ENCODE peak calls at places on chromosomes 2 and 18, in six cellular contexts. One of them, this sample, is unnamed. For H3K36me3, the result is how much of the 10 kb centered on the place peaks cover.

GRCh38 chr18:26746284-26747130 is 119.0 kb downstream of the AQP4 start:
- DNase-seq in testis: no peak
- DNase-seq in Peyer's patch: no peak
- DNase-seq in PC-9: no peak
- DNase-seq in CD4-positive, CD25-positive, alpha-beta regulatory T cell: no peak
- DNase-seq in heart left ventricle: no peak
- DNase-seq in this sample: no peak

GRCh38 chr2:175884673-175885393 is 117.2 kb downstream of the LNPK start:
- DNase-seq in CD4-positive, CD25-positive, alpha-beta regulatory T cell: no peak
- DNase-seq in Peyer's patch: no peak
- DNase-seq in testis: no peak
- DNase-seq in heart left ventricle: no peak
- DNase-seq in PC-9: no peak
- DNase-seq in this sample: no peak

GRCh38 chr2:70935468-70936164 is at the start of gene ATP6V1B1:
- DNase-seq in heart left ventricle: no peak
- DNase-seq in Peyer's patch: peak
- DNase-seq in PC-9: peak
- DNase-seq in CD4-positive, CD25-positive, alpha-beta regulatory T cell: no peak
- DNase-seq in testis: no peak
- DNase-seq in this sample: no peak

GRCh38 chr2:237629739-237630138 is 2.4 kb downstream of the LRRFIP1 start:
- DNase-seq in PC-9: no peak
- DNase-seq in heart left ventricle: no peak
- DNase-seq in CD4-positive, CD25-positive, alpha-beta regulatory T cell: no peak
- DNase-seq in testis: no peak
- DNase-seq in Peyer's patch: no peak
- DNase-seq in this sample: no peak

GRCh38 chr2:55672630-55673029 is 21.0 kb downstream of the PNPT1 start:
- DNase-seq in testis: no peak
- DNase-seq in heart left ventricle: no peak
- DNase-seq in CD4-positive, CD25-positive, alpha-beta regulatory T cell: no peak
- DNase-seq in Peyer's patch: no peak
- DNase-seq in PC-9: no peak
- DNase-seq in this sample: no peak

GRCh38 chr18:13541621-13542519 is 184.5 kb downstream of the FAM210A start:
- DNase-seq in PC-9: no peak
- DNase-seq in testis: no peak
- DNase-seq in CD4-positive, CD25-positive, alpha-beta regulatory T cell: no peak
- DNase-seq in heart left ventricle: no peak
- DNase-seq in Peyer's patch: no peak
- DNase-seq in this sample: no peak

GRCh38 chr18:46133534-46133933 is 29.3 kb downstream of the HAUS1 start:
- DNase-seq in testis: no peak
- DNase-seq in CD4-positive, CD25-positive, alpha-beta regulatory T cell: no peak
- DNase-seq in heart left ventricle: no peak
- DNase-seq in PC-9: no peak
- DNase-seq in Peyer's patch: no peak
- DNase-seq in this sample: no peak

GRCh38 chr2:119292226-119292625 is 68.6 kb downstream of the STEAP3 start:
- DNase-seq in Peyer's patch: no peak
- DNase-seq in testis: peak
- DNase-seq in CD4-positive, CD25-positive, alpha-beta regulatory T cell: no peak
- DNase-seq in heart left ventricle: no peak
- DNase-seq in PC-9: no peak
- DNase-seq in this sample: peak

GRCh38 chr18:10410472-10411300 is 43.7 kb upstream of the APCDD1 start:
- DNase-seq in Peyer's patch: no peak
- DNase-seq in CD4-positive, CD25-positive, alpha-beta regulatory T cell: no peak
- DNase-seq in heart left ventricle: no peak
- DNase-seq in testis: no peak
- DNase-seq in PC-9: no peak
- DNase-seq in this sample: no peak

GRCh38 chr2:67755511-67755910 is 307.3 kb downstream of the C1D start:
- DNase-seq in testis: no peak
- DNase-seq in Peyer's patch: no peak
- DNase-seq in PC-9: no peak
- DNase-seq in heart left ventricle: no peak
- DNase-seq in CD4-positive, CD25-positive, alpha-beta regulatory T cell: no peak
- DNase-seq in this sample: no peak

GRCh38 chr2:12173271-12173942 is 427.0 kb downstream of the LPIN1 start:
- DNase-seq in PC-9: no peak
- DNase-seq in CD4-positive, CD25-positive, alpha-beta regulatory T cell: no peak
- DNase-seq in heart left ventricle: no peak
- DNase-seq in Peyer's patch: no peak
- DNase-seq in testis: no peak
- DNase-seq in this sample: no peak

GRCh38 chr18:11859282-11859797 is 8.1 kb downstream of the CHMP1B start:
- DNase-seq in heart left ventricle: no peak
- DNase-seq in testis: no peak
- DNase-seq in PC-9: peak
- DNase-seq in Peyer's patch: no peak
- DNase-seq in CD4-positive, CD25-positive, alpha-beta regulatory T cell: no peak
- DNase-seq in this sample: no peak

GRCh38 chr2:65411056-65411795 is 21.2 kb downstream of the SPRED2 start:
- DNase-seq in Peyer's patch: no peak
- DNase-seq in CD4-positive, CD25-positive, alpha-beta regulatory T cell: no peak
- DNase-seq in heart left ventricle: no peak
- DNase-seq in testis: no peak
- DNase-seq in PC-9: peak
- DNase-seq in this sample: no peak

GRCh38 chr2:238722181-238722580 is 125.7 kb upstream of the TWIST2 start:
- DNase-seq in Peyer's patch: no peak
- DNase-seq in testis: no peak
- DNase-seq in PC-9: no peak
- DNase-seq in CD4-positive, CD25-positive, alpha-beta regulatory T cell: no peak
- DNase-seq in heart left ventricle: no peak
- DNase-seq in this sample: no peak

GRCh38 chr2:68336192-68336591 is 16.4 kb upstream of the CNRIP1 start:
- DNase-seq in PC-9: peak
- DNase-seq in Peyer's patch: no peak
- DNase-seq in CD4-positive, CD25-positive, alpha-beta regulatory T cell: no peak
- DNase-seq in heart left ventricle: no peak
- DNase-seq in testis: no peak
- DNase-seq in this sample: no peak

GRCh38 chr2:169895294-169895985 is 68.2 kb downstream of the UBR3 start:
- DNase-seq in testis: no peak
- DNase-seq in CD4-positive, CD25-positive, alpha-beta regulatory T cell: no peak
- DNase-seq in heart left ventricle: no peak
- DNase-seq in Peyer's patch: no peak
- DNase-seq in PC-9: no peak
- DNase-seq in this sample: no peak

GRCh38 chr2:129888896-129889295 is 90.6 kb upstream of the RAB6C start:
- DNase-seq in CD4-positive, CD25-positive, alpha-beta regulatory T cell: no peak
- DNase-seq in heart left ventricle: no peak
- DNase-seq in Peyer's patch: no peak
- DNase-seq in PC-9: no peak
- DNase-seq in testis: no peak
- DNase-seq in this sample: no peak

DNA sequence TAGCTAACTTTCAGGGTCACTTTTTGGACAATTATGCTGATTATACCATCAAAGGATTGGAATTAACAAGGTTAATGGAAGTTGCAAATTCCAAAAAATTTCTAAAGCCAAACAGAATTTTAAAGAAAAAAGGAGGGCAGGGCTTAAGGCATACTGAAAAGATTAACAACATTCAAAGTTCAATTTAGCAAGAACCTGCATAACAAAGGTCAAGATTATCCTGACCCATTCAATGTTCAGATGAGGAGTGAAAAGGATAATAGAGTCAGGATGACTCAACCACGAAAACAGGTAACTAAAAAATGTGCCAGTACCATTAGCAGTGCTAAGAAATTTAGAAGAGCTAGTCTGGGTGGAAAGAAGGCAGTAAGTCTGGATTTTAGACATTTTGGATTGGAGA is 139.8 kb upstream of the HNMT start:
- DNase-seq in Peyer's patch: no peak
- DNase-seq in PC-9: no peak
- DNase-seq in heart left ventricle: no peak
- DNase-seq in CD4-positive, CD25-positive, alpha-beta regulatory T cell: no peak
- DNase-seq in testis: no peak
- DNase-seq in this sample: no peak
- H3K36me3 ChIP-seq in Peyer's patch: under half
- H3K36me3 ChIP-seq in PC-9: under half
- H3K36me3 ChIP-seq in heart left ventricle: under half
- H3K36me3 ChIP-seq in CD4-positive, CD25-positive, alpha-beta regulatory T cell: under half
- H3K36me3 ChIP-seq in testis: under half
- H3K36me3 ChIP-seq in this sample: under half

GRCh38 chr2:44246436-44246835 is 28.8 kb upstream of the SLC3A1 start:
- DNase-seq in heart left ventricle: no peak
- DNase-seq in CD4-positive, CD25-positive, alpha-beta regulatory T cell: no peak
- DNase-seq in PC-9: peak
- DNase-seq in Peyer's patch: no peak
- DNase-seq in testis: no peak
- DNase-seq in this sample: no peak
- H3K27ac ChIP-seq in heart left ventricle: no peak
- H3K27ac ChIP-seq in CD4-positive, CD25-positive, alpha-beta regulatory T cell: no peak
- H3K27ac ChIP-seq in PC-9: no peak
- H3K27ac ChIP-seq in Peyer's patch: no peak
- H3K27ac ChIP-seq in testis: no peak
- H3K27ac ChIP-seq in this sample: no peak

GRCh38 chr18:3211236-3211992 is 8.4 kb downstream of the MYOM1 start:
- DNase-seq in heart left ventricle: peak
- DNase-seq in testis: no peak
- DNase-seq in CD4-positive, CD25-positive, alpha-beta regulatory T cell: no peak
- DNase-seq in Peyer's patch: no peak
- DNase-seq in PC-9: no peak
- DNase-seq in this sample: no peak
- H3K36me3 ChIP-seq in heart left ventricle: under half
- H3K36me3 ChIP-seq in testis: under half
- H3K36me3 ChIP-seq in CD4-positive, CD25-positive, alpha-beta regulatory T cell: under half
- H3K36me3 ChIP-seq in Peyer's patch: under half
- H3K36me3 ChIP-seq in PC-9: under half
- H3K36me3 ChIP-seq in this sample: under half

GRCh38 chr2:241907171-241907570 is 37.6 kb downstream of the RTP5 start:
- DNase-seq in PC-9: peak
- DNase-seq in testis: no peak
- DNase-seq in CD4-positive, CD25-positive, alpha-beta regulatory T cell: no peak
- DNase-seq in Peyer's patch: no peak
- DNase-seq in heart left ventricle: no peak
- DNase-seq in this sample: no peak

GRCh38 chr2:241909769-241910168 is 40.2 kb downstream of the RTP5 start:
- DNase-seq in heart left ventricle: no peak
- DNase-seq in CD4-positive, CD25-positive, alpha-beta regulatory T cell: no peak
- DNase-seq in Peyer's patch: no peak
- DNase-seq in testis: no peak
- DNase-seq in PC-9: peak
- DNase-seq in this sample: no peak

GRCh38 chr2:241910604-241911520 is 41.3 kb downstream of the RTP5 start:
- DNase-seq in heart left ventricle: no peak
- DNase-seq in CD4-positive, CD25-positive, alpha-beta regulatory T cell: no peak
- DNase-seq in testis: no peak
- DNase-seq in PC-9: peak
- DNase-seq in Peyer's patch: no peak
- DNase-seq in this sample: no peak

GRCh38 chr2:241911551-241911950 is 42.0 kb downstream of the RTP5 start:
- DNase-seq in CD4-positive, CD25-positive, alpha-beta regulatory T cell: no peak
- DNase-seq in Peyer's patch: no peak
- DNase-seq in PC-9: peak
- DNase-seq in heart left ventricle: no peak
- DNase-seq in testis: no peak
- DNase-seq in this sample: no peak

GRCh38 chr2:241908686-241909420 is 39.3 kb downstream of the RTP5 start:
- DNase-seq in testis: no peak
- DNase-seq in heart left ventricle: no peak
- DNase-seq in CD4-positive, CD25-positive, alpha-beta regulatory T cell: no peak
- DNase-seq in PC-9: peak
- DNase-seq in Peyer's patch: no peak
- DNase-seq in this sample: no peak
- H3K27ac ChIP-seq in testis: no peak
- H3K27ac ChIP-seq in heart left ventricle: no peak
- H3K27ac ChIP-seq in CD4-positive, CD25-positive, alpha-beta regulatory T cell: no peak
- H3K27ac ChIP-seq in PC-9: no peak
- H3K27ac ChIP-seq in Peyer's patch: no peak
- H3K27ac ChIP-seq in this sample: no peak

GRCh38 chr2:223697921-223698645 is 95.9 kb upstream of the SCG2 start:
- DNase-seq in Peyer's patch: no peak
- DNase-seq in CD4-positive, CD25-positive, alpha-beta regulatory T cell: no peak
- DNase-seq in testis: no peak
- DNase-seq in heart left ventricle: no peak
- DNase-seq in PC-9: no peak
- DNase-seq in this sample: no peak
- H3K36me3 ChIP-seq in Peyer's patch: under half
- H3K36me3 ChIP-seq in CD4-positive, CD25-positive, alpha-beta regulatory T cell: under half
- H3K36me3 ChIP-seq in testis: under half
- H3K36me3 ChIP-seq in heart left ventricle: under half
- H3K36me3 ChIP-seq in PC-9: under half
- H3K36me3 ChIP-seq in this sample: under half